ENCODE peak calls at places on chromosomes 13 and 19, in seven cellular contexts. N is activated T-helper 2 cell treated with anti-CD3 and anti-CD28 coated beads, Interferon-gamma antibody, Interleukin-2, Interleukin-4, amounts not matched to agents 10 μg/mL and 5 μg/mL and 100 μg/mL, durations not matched to agents 14 hours and 24 hours and 36 hours; R is neural progenitor cell; U is GM13976; T is activated CD4-positive, CD25-positive, alpha-beta regulatory T cell treated with anti-CD3 and anti-CD28 coated beads, Interleukin-2, amount 50 U/mL, for 16 hours; W is stimulated activated CD8-positive, alpha-beta memory T cell treated with anti-CD3 and anti-CD28 coated beads, Interleukin-2, amount 100 ng/mL, for 48 hours; Y is NCI-H2029. E is an unnamed sample.

GRCh38 chr19:19372656-19373416 is 32.6 kb upstream of the GATAD2A start:
- DNase-seq in N (peak), R (no peak), U (peak), T (no peak), W (no peak), Y (peak), E (peak)

GRCh38 chr19:888615-889385 is 4.2 kb downstream of the MED16 start:
- DNase-seq in N (no peak), R (no peak), U (no peak), T (peak), W (no peak), Y (no peak), E (no peak)

GRCh38 chr19:28737021-28737525 is 475.9 kb downstream of the UQCRFS1 start:
- DNase-seq in N (no peak), R (peak), U (no peak), T (no peak), W (no peak), Y (peak), E (peak)

GRCh38 chr13:76884571-76885202 is 1.5 kb downstream of the KCTD12 start:
- DNase-seq in N (no peak), R (no peak), U (no peak), T (no peak), W (no peak), Y (no peak), E (no peak)

GRCh38 chr13:42794572-42795275 is 13.3 kb downstream of the FAM216B start:
- DNase-seq in N (no peak), R (no peak), U (no peak), T (no peak), W (no peak), Y (no peak), E (no peak)

GRCh38 chr13:60398949-60399589 is 2.0 kb downstream of the TDRD3 start:
- DNase-seq in N (no peak), R (no peak), U (no peak), T (no peak), W (no peak), Y (no peak), E (no peak)

GRCh38 chr13:43261018-43261417 is 237.6 kb downstream of the DNAJC15 start:
- DNase-seq in N (no peak), R (no peak), U (no peak), T (no peak), W (no peak), Y (no peak), E (no peak)

GRCh38 chr13:50589651-50590054 is 253.8 kb downstream of the DLEU7 start:
- DNase-seq in N (no peak), R (no peak), U (no peak), T (no peak), W (no peak), Y (no peak), E (no peak)

GRCh38 chr19:1027020-1027952 is 878 bp downstream of the CNN2 start:
- DNase-seq in N (no peak), R (peak), U (no peak), T (no peak), W (no peak), Y (no peak), E (peak)

GRCh38 chr19:43311706-43312105 is 41.8 kb upstream of the CD177 start:
- DNase-seq in N (no peak), R (no peak), U (no peak), T (no peak), W (no peak), Y (no peak), E (no peak)

GRCh38 chr19:48095637-48096175 is 14.9 kb downstream of the PLA2G4C start:
- DNase-seq in N (no peak), R (no peak), U (no peak), T (no peak), W (no peak), Y (no peak), E (no peak)

GRCh38 chr13:44249439-44249838 is 124.2 kb upstream of the SERP2 start:
- DNase-seq in N (no peak), R (no peak), U (no peak), T (no peak), W (no peak), Y (no peak), E (no peak)

GRCh38 chr13:73056054-73056962 is 2.5 kb upstream of the KLF5 start:
- DNase-seq in N (no peak), R (peak), U (no peak), T (no peak), W (no peak), Y (no peak), E (no peak)

GRCh38 chr13:29464105-29464679 is 131.3 kb downstream of the SLC7A1 start:
- DNase-seq in N (no peak), R (no peak), U (no peak), T (no peak), W (no peak), Y (no peak), E (no peak)

GRCh38 chr13:34926513-34926912 is 15.6 kb upstream of the NBEA start:
- DNase-seq in N (no peak), R (peak), U (no peak), T (no peak), W (no peak), Y (no peak), E (no peak)

GRCh38 chr13:32125746-32126145 is 94.2 kb downstream of the FRY start:
- DNase-seq in N (no peak), R (no peak), U (no peak), T (no peak), W (no peak), Y (no peak), E (no peak)

GRCh38 chr13:50152655-50153309 is 137.5 kb downstream of the KCNRG start:
- DNase-seq in N (no peak), R (no peak), U (peak), T (no peak), W (no peak), Y (no peak), E (no peak)

GRCh38 chr19:28292822-28293500 is 920.0 kb downstream of the UQCRFS1 start:
- DNase-seq in N (no peak), R (no peak), U (no peak), T (no peak), W (no peak), Y (peak), E (no peak)

GRCh38 chr19:38441660-38442348 is 8.3 kb downstream of the RYR1 start:
- DNase-seq in N (no peak), R (peak), U (peak), T (no peak), W (no peak), Y (no peak), E (no peak)

GRCh38 chr13:37306778-37307544 is 201.5 kb upstream of the CSNK1A1L start:
- DNase-seq in N (no peak), R (no peak), U (no peak), T (no peak), W (no peak), Y (no peak), E (no peak)

GRCh38 chr19:45568732-45569131 is 15.9 kb downstream of the OPA3 start:
- DNase-seq in N (no peak), R (no peak), U (no peak), T (no peak), W (no peak), Y (no peak), E (no peak)

GRCh38 chr13:50357586-50358118 is 342.4 kb downstream of the KCNRG start:
- DNase-seq in N (no peak), R (no peak), U (no peak), T (no peak), W (no peak), Y (peak), E (no peak)

GRCh38 chr19:52188822-52189744 is 769 bp upstream of the PPP2R1A start:
- DNase-seq in N (peak), R (no peak), U (no peak), T (no peak), W (no peak), Y (no peak), E (no peak)

GRCh38 chr13:31663880-31664585 is 75.3 kb upstream of the RXFP2 start:
- DNase-seq in N (no peak), R (peak), U (no peak), T (no peak), W (no peak), Y (no peak), E (no peak)

GRCh38 chr13:20156711-20157110 is 4.1 kb downstream of the GJA3 start:
- DNase-seq in N (no peak), R (peak), U (no peak), T (no peak), W (no peak), Y (no peak), E (no peak)

GRCh38 chr19:16069813-16070365 is 6.4 kb upstream of the TPM4 start:
- DNase-seq in N (no peak), R (no peak), U (no peak), T (no peak), W (no peak), Y (no peak), E (no peak)

GRCh38 chr13:25916119-25916518 is 135.7 kb downstream of the SHISA2 start:
- DNase-seq in N (no peak), R (no peak), U (no peak), T (no peak), W (no peak), Y (no peak), E (no peak)

GRCh38 chr19:37990362-37990761 is 83.4 kb downstream of the SIPA1L3 start:
- DNase-seq in N (no peak), R (no peak), U (no peak), T (no peak), W (no peak), Y (no peak), E (no peak)

E was measured in effector memory CD8-positive, alpha-beta T cell.